ENCODE peak calls at places on chromosomes 13 and 19, in ten cellular contexts. N is fibroblast of mammary gland, D is RWPE1, I is IMR-90, S is transverse colon, J is heart left ventricle, O is HFFc6, X is A549, R is dorsolateral prefrontal cortex, U is OCI-LY7. M is an unnamed sample.

GRCh38 chr19:32720936-32721250 is 1.3 kb downstream of the TDRD12 start:
- DNase-seq in X (no peak), U (no peak), D (no peak), N (no peak), S (no peak), J (no peak), O (no peak), I (no peak), R (no peak), M (no peak)

GRCh38 chr19:925912-926594 is at the start of gene ARID3A:
- DNase-seq in D (peak), S (peak), N (no peak), I (no peak), R (no peak), U (peak), X (no peak), J (peak), O (no peak), M (no peak)

GRCh38 chr19:1275976-1276619 is 768 bp downstream of the FAM174C start:
- DNase-seq in O (no peak), S (no peak), N (no peak), J (peak), D (no peak), X (no peak), R (no peak), U (no peak), I (no peak), M (no peak)

GRCh38 chr19:35792888-35793287 is 17.5 kb downstream of the ARHGAP33 start:
- DNase-seq in R (no peak), U (no peak), O (no peak), I (no peak), D (no peak), J (no peak), S (no peak), X (no peak), N (no peak), M (no peak)

GRCh38 chr13:40116008-40116407 is 460.5 kb downstream of the COG6 start:
- DNase-seq in R (no peak), I (peak), X (peak), J (no peak), U (no peak), D (peak), O (no peak), S (peak), N (peak), M (no peak)

GRCh38 chr19:48413879-48414623 is 20.6 kb downstream of the GRIN2D start:
- DNase-seq in N (no peak), O (no peak), J (no peak), S (no peak), R (no peak), U (no peak), X (peak), I (peak), D (no peak), M (no peak)

GRCh38 chr19:46984077-46985010 is 35.3 kb upstream of the NPAS1 start:
- DNase-seq in S (no peak), X (peak), D (peak), J (peak), N (peak), I (peak), O (peak), U (no peak), R (no peak), M (no peak)

GRCh38 chr13:113371061-113371460 is 7.1 kb upstream of the GRTP1 start:
- DNase-seq in J (no peak), D (no peak), X (no peak), I (no peak), S (no peak), O (no peak), N (no peak), U (no peak), R (no peak), M (no peak)

GRCh38 chr13:80030491-80030890 is 310.4 kb downstream of the SPRY2 start:
- DNase-seq in S (peak), X (peak), J (peak), U (no peak), O (peak), N (peak), D (peak), R (no peak), I (no peak), M (no peak)

GRCh38 chr19:11457115-11457514 is 21.7 kb downstream of the PRKCSH start:
- DNase-seq in N (no peak), X (no peak), O (no peak), U (no peak), I (no peak), S (no peak), R (peak), J (no peak), D (no peak), M (no peak)

GRCh38 chr19:16676101-16676798 is 15.3 kb downstream of the TMEM38A start:
- DNase-seq in X (no peak), S (no peak), R (no peak), I (no peak), U (no peak), N (no peak), D (no peak), O (no peak), J (no peak), M (no peak)

GRCh38 chr13:45456196-45456972 is 8.4 kb upstream of the COG3 start:
- DNase-seq in O (peak), U (no peak), S (no peak), N (peak), R (no peak), D (peak), X (no peak), J (no peak), I (peak), M (no peak)

GRCh38 chr13:49421391-49421790 is 22.5 kb downstream of the CAB39L start:
- DNase-seq in O (no peak), X (peak), S (peak), I (no peak), R (no peak), N (peak), D (no peak), J (no peak), U (peak), M (no peak)

GRCh38 chr19:39498262-39499081 is at the start of gene DLL3:
- DNase-seq in D (no peak), I (peak), O (peak), J (no peak), N (peak), X (no peak), S (no peak), U (peak), R (no peak), M (peak)

GRCh38 chr19:14786421-14786851 is 8.1 kb upstream of the ADGRE2 start:
- DNase-seq in I (no peak), J (peak), D (peak), U (peak), X (no peak), S (no peak), R (no peak), N (no peak), O (no peak), M (no peak)

GRCh38 chr19:58515259-58515658 is 3.5 kb upstream of the SLC27A5 start:
- DNase-seq in N (no peak), I (no peak), J (no peak), X (no peak), U (no peak), R (no peak), O (no peak), D (no peak), S (no peak), M (no peak)

GRCh38 chr13:101490400-101491015 is 38.0 kb downstream of the ITGBL1 start:
- DNase-seq in X (no peak), U (no peak), I (no peak), S (no peak), O (peak), R (no peak), N (peak), J (no peak), D (peak), M (no peak)

GRCh38 chr13:43804461-43805070 is 17.8 kb upstream of the ENOX1 start:
- DNase-seq in U (peak), S (no peak), R (no peak), X (peak), J (no peak), D (peak), I (peak), N (peak), O (peak), M (no peak)

GRCh38 chr13:20814224-20814910 is 40.6 kb upstream of the EEF1AKMT1 start:
- DNase-seq in R (peak), X (peak), S (peak), N (peak), U (no peak), J (peak), O (peak), I (peak), D (peak), M (no peak)

GRCh38 chr19:15759962-15760565 is 22.3 kb downstream of the OR10H3 start:
- DNase-seq in I (no peak), N (no peak), X (peak), U (no peak), D (no peak), S (peak), R (no peak), J (no peak), O (no peak), M (no peak)

GRCh38 chr19:39908803-39909202 is 25.6 kb downstream of the FCGBP start:
- DNase-seq in S (no peak), O (no peak), I (no peak), U (no peak), J (no peak), R (no peak), D (no peak), X (no peak), N (no peak), M (no peak)

GRCh38 chr13:30026093-30026492 is 175.7 kb upstream of the UBL3 start:
- DNase-seq in N (peak), D (no peak), J (no peak), R (no peak), S (no peak), U (no peak), X (no peak), I (peak), O (peak), M (no peak)

GRCh38 chr19:44705502-44706010 is 6.6 kb downstream of the CEACAM16 start:
- DNase-seq in O (no peak), I (no peak), D (no peak), R (no peak), X (no peak), S (no peak), U (no peak), N (no peak), J (no peak), M (no peak)

GRCh38 chr13:49262634-49263033 is 14.9 kb downstream of the CDADC1 start:
- DNase-seq in U (no peak), O (no peak), S (no peak), D (no peak), N (no peak), X (no peak), J (no peak), I (no peak), R (no peak), M (no peak)

GRCh38 chr19:5823579-5824281 is 15.8 kb downstream of the FUT6 start:
- DNase-seq in D (no peak), J (no peak), N (no peak), O (no peak), R (no peak), X (peak), S (peak), U (no peak), I (no peak), M (no peak)

GRCh38 chr19:51224163-51224641 is 678 bp upstream of the CD33 start:
- DNase-seq in J (no peak), R (no peak), X (no peak), D (no peak), U (no peak), S (no peak), O (no peak), I (no peak), N (no peak), M (no peak)

GRCh38 chr13:45696610-45697226 is 5.4 kb upstream of the CBY2 start:
- DNase-seq in I (no peak), O (no peak), U (no peak), R (no peak), X (no peak), S (no peak), J (no peak), N (no peak), D (peak), M (no peak)

GRCh38 chr13:100291626-100292025 is 202.7 kb downstream of the PCCA start:
- DNase-seq in J (no peak), U (no peak), R (no peak), I (no peak), S (no peak), D (no peak), O (no peak), N (no peak), X (no peak), M (no peak)

GRCh38 chr19:2044709-2045500 is 6.1 kb downstream of the MKNK2 start:
- DNase-seq in N (no peak), I (no peak), D (no peak), U (no peak), X (no peak), O (no peak), S (no peak), J (no peak), R (no peak), M (no peak)

GRCh38 chr13:107209811-107210210 is 641.9 kb upstream of the ARGLU1 start:
- DNase-seq in R (no peak), S (no peak), J (no peak), U (no peak), O (no peak), X (no peak), I (peak), N (peak), D (no peak), M (no peak)

GRCh38 chr19:29880498-29881081 is 61.4 kb upstream of the URI1 start:
- DNase-seq in J (no peak), U (no peak), D (no peak), I (no peak), S (no peak), R (no peak), N (no peak), X (no peak), O (no peak), M (no peak)

DNA sequence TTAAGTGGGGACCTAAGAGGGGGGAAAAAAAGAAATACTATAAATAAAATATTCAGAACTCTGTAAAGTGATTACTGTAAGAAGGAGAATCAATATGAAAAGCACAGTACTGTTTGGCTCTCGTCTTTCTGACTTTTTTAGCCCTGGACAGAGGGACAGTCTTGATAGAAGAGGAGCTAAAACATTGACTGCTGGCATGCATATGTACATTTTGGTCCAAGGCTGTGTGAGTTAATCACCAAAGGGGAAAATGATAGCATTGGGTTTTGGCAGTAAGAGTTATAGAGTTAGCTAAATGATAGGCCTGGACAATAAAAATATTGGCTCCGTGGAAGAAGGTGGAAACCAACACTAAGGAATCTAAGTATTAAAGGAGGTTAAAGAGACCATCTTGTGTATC is 50.3 kb downstream of the RAP2A start:
- DNase-seq in N (no peak), R (no peak), O (no peak), I (no peak), U (no peak), S (no peak), D (no peak), X (no peak), J (no peak), M (no peak)
- TF ChIP-seq CTCF in N (no peak), R (no peak), O (no peak), I (no peak), U (no peak), S (no peak), D (no peak), X (no peak), J (no peak), M (no peak)

GRCh38 chr19:55602104-55603001 is 2.3 kb downstream of the ZNF524 start:
- DNase-seq in D (no peak), I (no peak), X (no peak), N (no peak), U (no peak), R (no peak), S (no peak), J (no peak), O (no peak), M (no peak)

GRCh38 chr19:55599468-55600335 is at the start of the genes FIZ1 and ZNF524:
- DNase-seq in O (peak), X (peak), N (peak), D (peak), I (peak), S (peak), J (peak), U (peak), R (peak), M (peak)

GRCh38 chr19:55600336-55601028 is 394 bp downstream of the ZNF524 start:
- DNase-seq in U (peak), O (no peak), J (peak), D (no peak), N (no peak), X (no peak), R (peak), I (peak), S (no peak), M (no peak)

GRCh38 chr19:55603115-55603514 is 2.3 kb upstream of the ZNF865 start:
- DNase-seq in N (no peak), S (no peak), O (no peak), D (no peak), R (no peak), U (no peak), J (no peak), X (no peak), I (no peak), M (no peak)

DNA sequence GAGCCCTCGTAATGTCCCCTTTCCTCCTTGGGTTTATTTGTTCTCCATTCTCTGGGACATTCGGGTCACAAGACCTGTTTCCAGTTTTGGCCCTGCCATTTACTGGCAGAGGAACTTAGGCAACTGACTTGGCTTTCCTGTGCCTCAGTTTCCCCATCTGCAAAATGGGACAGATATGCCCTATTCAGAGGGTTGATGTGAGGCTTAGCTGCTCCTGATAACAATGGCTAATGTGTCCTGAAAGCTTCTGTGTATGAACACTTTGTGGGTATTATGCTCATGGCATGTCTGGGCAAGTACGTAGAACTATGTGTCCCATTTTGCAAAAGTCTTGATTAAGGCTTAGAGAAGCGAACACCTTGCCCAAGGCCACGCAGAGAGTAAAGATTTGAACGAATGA is 1.0 kb downstream of the ZNF524 start:
- DNase-seq in R (no peak), D (no peak), S (no peak), J (no peak), U (no peak), I (no peak), N (no peak), X (no peak), O (no peak), M (no peak)
- TF ChIP-seq CTCF in R (no peak), D (no peak), S (no peak), J (no peak), U (no peak), I (no peak), N (no peak), X (no peak), O (no peak), M (no peak)

GRCh38 chr13:39047560-39047959 is 9.3 kb downstream of the NHLRC3 start:
- DNase-seq in R (peak), U (no peak), O (no peak), J (no peak), N (no peak), I (no peak), D (no peak), S (no peak), X (no peak), M (no peak)
- TF ChIP-seq CTCF in R (no peak), U (no peak), O (peak), J (no peak), N (peak), I (no peak), D (no peak), S (no peak), X (no peak), M (no peak)

GRCh38 chr19:3882041-3882384 is 1.5 kb downstream of the ATCAY start:
- DNase-seq in X (no peak), U (peak), R (no peak), J (no peak), O (no peak), D (no peak), I (no peak), N (no peak), S (no peak), M (no peak)
- TF ChIP-seq CTCF in X (no peak), U (no peak), R (no peak), J (no peak), O (no peak), D (no peak), I (no peak), N (no peak), S (no peak), M (no peak)

DNA sequence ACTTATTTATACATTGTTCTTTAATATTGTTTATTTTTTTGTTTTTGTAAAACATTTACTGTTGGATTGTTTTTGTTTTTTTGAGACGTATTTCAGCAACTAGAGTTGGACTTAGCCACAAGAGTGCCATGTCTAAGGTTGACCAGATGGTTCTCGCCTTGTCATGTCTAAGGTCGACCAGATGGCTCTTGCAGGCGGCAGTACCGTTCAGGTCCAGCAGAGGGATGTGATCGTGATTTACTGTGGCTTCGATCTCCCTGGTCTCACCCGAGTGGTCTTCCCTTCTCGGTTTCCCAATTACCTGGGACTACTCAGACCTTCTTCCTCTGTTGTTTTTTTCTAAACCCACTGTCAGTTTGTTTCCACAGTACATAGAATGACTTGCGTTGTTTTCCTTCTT is 1438.6 kb downstream of the UQCRFS1 start:
- DNase-seq in D (no peak), I (no peak), N (no peak), O (no peak), R (no peak), X (peak), S (no peak), U (peak), J (no peak), M (no peak)
- TF ChIP-seq CTCF in D (no peak), I (no peak), N (peak), O (peak), R (no peak), X (no peak), S (no peak), U (no peak), J (no peak), M (no peak)

GRCh38 chr13:98471895-98472294 is 105.0 kb downstream of the STK24 start:
- DNase-seq in R (no peak), J (peak), O (no peak), U (no peak), I (no peak), D (no peak), N (no peak), X (no peak), S (no peak), M (no peak)
- TF ChIP-seq CTCF in R (no peak), J (peak), O (no peak), U (no peak), I (no peak), D (no peak), N (no peak), X (no peak), S (no peak), M (no peak)